ENCODE peak calls at places on chromosomes 4 and X, in ten cellular contexts. Q is adrenal gland, P is sigmoid colon, Z is bronchial epithelial cell, D is upper lobe of left lung, O is aorta, R is astrocyte, L is body of pancreas, Y is HCT116, S is lower lobe of right lung. B is an unnamed sample. For H3K27me3, the result is how much of the 10 kb centered on the place peaks cover.

GRCh38 chrX:40863671-40864070 is 128.3 kb upstream of the MED14 start:
- DNase-seq in O (no peak), P (no peak), Y (no peak), S (no peak), L (no peak), Q (no peak), Z (no peak), R (no peak), D (no peak), B (no peak)

GRCh38 chr4:149353241-149353640 is 462.4 kb downstream of the IQCM start:
- DNase-seq in P (no peak), Q (no peak), L (no peak), Y (no peak), S (no peak), R (no peak), Z (peak), D (no peak), O (no peak), B (no peak)

GRCh38 chr4:25878676-25879075 is 15.9 kb upstream of the SEL1L3 start:
- DNase-seq in D (no peak), R (no peak), Z (no peak), Q (no peak), Y (no peak), P (no peak), O (no peak), L (no peak), S (no peak), B (no peak)

GRCh38 chr4:77104405-77105292 is 28.9 kb upstream of the CCNI start:
- DNase-seq in Z (peak), S (peak), O (peak), R (peak), P (peak), D (peak), Q (peak), L (peak), Y (no peak), B (peak)

GRCh38 chr4:102344520-102344954 is 745 bp downstream of the SLC39A8 start:
- DNase-seq in Y (peak), O (peak), Q (peak), Z (no peak), R (peak), L (no peak), D (peak), S (peak), P (peak), B (no peak)

GRCh38 chrX:38879631-38880220 is 78.5 kb downstream of the MID1IP1 start:
- DNase-seq in Q (no peak), S (no peak), Y (no peak), L (peak), P (peak), Z (peak), R (no peak), O (no peak), D (no peak), B (peak)

GRCh38 chrX:11386001-11386523 is 92.8 kb downstream of the AMELX start:
- DNase-seq in Q (no peak), R (peak), L (peak), O (no peak), S (no peak), Z (peak), D (no peak), P (no peak), Y (no peak), B (peak)

GRCh38 chrX:63349307-63349706 is 1.8 kb downstream of the SPIN4 start:
- DNase-seq in R (no peak), P (no peak), Y (no peak), S (no peak), Z (no peak), L (no peak), D (no peak), Q (no peak), O (no peak), B (peak)

GRCh38 chr4:125582302-125582701 is 267.5 kb downstream of the FAT4 start:
- DNase-seq in Q (no peak), L (no peak), Z (peak), S (no peak), Y (no peak), P (no peak), D (no peak), R (no peak), O (no peak), B (no peak)

GRCh38 chr4:55879224-55879623 is 25.8 kb downstream of the EXOC1 start:
- DNase-seq in S (no peak), L (no peak), R (no peak), P (no peak), Y (no peak), Z (no peak), Q (no peak), O (no peak), D (no peak), B (no peak)

GRCh38 chrX:94655180-94655579 is 981.2 kb downstream of the FAM133A start:
- DNase-seq in Q (no peak), Y (no peak), O (no peak), S (peak), D (peak), Z (no peak), R (no peak), P (no peak), L (no peak), B (no peak)

DNA sequence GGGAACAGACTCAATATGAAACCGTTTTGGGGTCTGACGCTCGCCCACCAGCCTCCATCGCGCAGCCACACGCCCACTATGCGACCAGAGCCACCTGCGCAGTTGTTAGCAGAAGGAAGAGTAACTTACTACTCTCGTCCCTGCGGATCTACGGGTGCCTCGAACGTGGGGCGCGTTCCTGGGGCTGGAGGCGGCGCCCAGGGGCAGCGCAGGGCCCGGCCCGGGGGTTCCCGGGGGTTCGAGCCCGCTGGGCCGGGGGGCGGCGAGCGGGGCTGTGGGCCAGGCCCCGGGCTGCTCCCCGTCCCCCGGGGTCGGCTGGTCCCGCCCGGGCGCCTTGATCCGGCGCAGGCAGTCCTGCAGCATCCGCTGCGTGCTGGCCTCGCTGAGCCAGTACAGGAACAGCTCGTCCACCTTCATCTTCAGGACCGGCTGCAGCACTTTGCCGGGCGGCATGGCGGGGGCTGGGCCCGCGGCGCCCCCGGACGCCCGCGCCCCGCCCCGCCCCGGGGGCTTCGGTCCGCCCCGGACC is 404 bp downstream of the PPP2R3B start:
- DNase-seq in Y (no peak), Q (no peak), R (no peak), D (no peak), Z (no peak), L (no peak), O (no peak), P (no peak), S (no peak), B (no peak)
- H3K4me3 ChIP-seq in Y (peak), Q (peak), R (peak), D (peak), Z (peak), L (no peak), O (peak), P (peak), S (peak), B (peak)

DNA sequence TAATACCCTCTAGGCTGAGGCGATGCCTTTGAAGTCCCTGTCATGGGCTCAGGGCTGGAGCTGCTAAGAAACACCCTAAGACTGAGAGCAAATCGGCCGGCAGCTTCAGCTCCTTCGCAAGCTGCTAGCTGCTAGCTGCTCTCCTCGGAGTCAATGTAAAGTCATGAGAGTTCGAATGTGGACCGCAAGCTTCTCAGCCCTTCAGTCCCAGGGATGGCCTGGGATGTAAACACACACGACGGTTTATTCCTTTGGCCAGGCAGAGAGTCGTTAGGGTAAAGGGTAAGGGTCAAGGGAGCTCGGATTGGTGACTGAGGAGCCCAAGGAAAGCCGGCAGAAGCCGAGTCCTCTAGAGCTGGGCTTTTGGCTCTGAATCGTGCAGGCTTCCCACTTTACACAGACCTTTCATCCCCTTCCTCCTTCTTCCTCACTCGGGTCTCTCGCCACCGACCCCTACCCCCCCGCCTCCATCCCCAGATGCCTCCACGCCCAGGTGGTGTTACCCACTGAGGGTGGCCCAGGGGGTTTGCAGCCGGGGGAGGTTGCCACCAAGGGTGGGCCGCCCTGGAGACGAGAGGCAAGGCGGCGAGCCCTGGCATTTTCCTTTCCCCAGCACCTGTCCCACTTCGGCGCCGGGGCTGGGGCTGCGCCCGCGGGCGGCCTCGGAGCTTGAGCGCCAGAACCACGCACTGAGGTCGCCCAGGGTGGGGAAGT is 3.1 kb upstream of the BCORL1 start:
- DNase-seq in Z (no peak), L (no peak), S (no peak), O (no peak), R (no peak), P (peak), Q (no peak), Y (no peak), D (no peak), B (peak)
- H3K27me3 ChIP-seq in Z (under half), L (under half), S (under half), O (under half), R (under half), P (under half), Q (under half), Y (under half), D (under half), B (under half)

DNA sequence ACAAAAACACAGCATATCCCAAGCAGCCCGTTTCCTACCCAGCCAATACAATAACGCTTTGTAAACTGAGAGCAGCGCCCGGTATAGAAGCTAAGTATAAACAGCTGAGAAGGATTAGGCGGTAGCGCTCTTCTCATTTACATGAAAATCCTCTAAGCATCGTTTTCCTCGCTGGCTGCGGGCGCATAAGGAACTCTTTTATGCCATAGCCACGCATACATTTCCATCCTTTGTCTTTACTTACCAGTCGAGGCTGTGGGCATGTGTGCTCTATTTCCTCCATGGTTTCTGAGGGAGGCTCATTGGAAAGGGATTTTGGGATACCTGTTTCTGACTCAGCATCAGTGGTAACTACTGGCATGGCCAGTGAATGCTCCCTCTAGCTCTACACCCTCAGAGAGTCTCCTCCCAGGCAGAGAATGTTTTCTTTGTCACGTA is 383 bp downstream of the PCYT1B start:
- DNase-seq in O (no peak), L (no peak), D (no peak), R (no peak), Y (no peak), Z (peak), Q (no peak), S (no peak), P (no peak), B (peak)
- H3K4me3 ChIP-seq in O (peak), L (no peak), D (peak), R (peak), Y (no peak), Z (no peak), Q (peak), S (peak), P (peak), B (peak)

GRCh38 chr4:39812500-39812899 is 114.6 kb downstream of the UBE2K start:
- DNase-seq in D (no peak), R (no peak), S (no peak), Z (no peak), P (no peak), Q (no peak), O (no peak), Y (no peak), L (no peak), B (no peak)
- H3K27me3 ChIP-seq in D (under half), R (under half), S (under half), Z (under half), P (under half), Q (under half), O (under half), Y (under half), L (under half), B (under half)